ENCODE peak calls at places on chromosomes 13 and 19, in five cellular contexts. One of them, this sample, is unnamed. For H3K27me3, the result is how much of the 10 kb centered on the place peaks cover.

GRCh38 chr13:30700364-30700763 is 35.0 kb upstream of the ALOX5AP start:
- DNase-seq in H9: no peak
- DNase-seq in MM.1S: no peak
- DNase-seq in heart left ventricle: no peak
- DNase-seq in adrenal gland: no peak
- DNase-seq in this sample: no peak

GRCh38 chr13:24910502-24911134 is 146.6 kb downstream of the RNF17 start:
- DNase-seq in MM.1S: no peak
- DNase-seq in H9: no peak
- DNase-seq in adrenal gland: no peak
- DNase-seq in heart left ventricle: no peak
- DNase-seq in this sample: no peak

GRCh38 chr13:28497143-28497876 is 2.4 kb upstream of the FLT1 start:
- DNase-seq in heart left ventricle: no peak
- DNase-seq in MM.1S: no peak
- DNase-seq in H9: no peak
- DNase-seq in adrenal gland: no peak
- DNase-seq in this sample: no peak

GRCh38 chr19:15238639-15239155 is 6.4 kb upstream of the EPHX3 start:
- DNase-seq in MM.1S: no peak
- DNase-seq in adrenal gland: no peak
- DNase-seq in heart left ventricle: no peak
- DNase-seq in H9: peak
- DNase-seq in this sample: no peak

GRCh38 chr13:28340272-28340793 is 154.6 kb downstream of the FLT1 start:
- DNase-seq in H9: no peak
- DNase-seq in heart left ventricle: no peak
- DNase-seq in MM.1S: no peak
- DNase-seq in adrenal gland: no peak
- DNase-seq in this sample: no peak

GRCh38 chr19:639251-640155 is at the start of gene FGF22:
- DNase-seq in heart left ventricle: peak
- DNase-seq in H9: peak
- DNase-seq in adrenal gland: peak
- DNase-seq in MM.1S: peak
- DNase-seq in this sample: peak

GRCh38 chr13:49395416-49396277 is 48.2 kb downstream of the CAB39L start:
- DNase-seq in MM.1S: no peak
- DNase-seq in adrenal gland: peak
- DNase-seq in heart left ventricle: peak
- DNase-seq in H9: no peak
- DNase-seq in this sample: no peak

GRCh38 chr19:54248016-54248601 is 5.5 kb upstream of the LILRA6 start:
- DNase-seq in heart left ventricle: peak
- DNase-seq in H9: no peak
- DNase-seq in adrenal gland: no peak
- DNase-seq in MM.1S: peak
- DNase-seq in this sample: no peak

GRCh38 chr13:39577833-39578232 is 25.2 kb downstream of the LHFPL6 start:
- DNase-seq in adrenal gland: no peak
- DNase-seq in MM.1S: no peak
- DNase-seq in heart left ventricle: peak
- DNase-seq in H9: no peak
- DNase-seq in this sample: no peak

GRCh38 chr19:41422456-41422855 is 4.7 kb downstream of the B3GNT8 start:
- DNase-seq in heart left ventricle: no peak
- DNase-seq in H9: no peak
- DNase-seq in MM.1S: no peak
- DNase-seq in adrenal gland: no peak
- DNase-seq in this sample: no peak

GRCh38 chr13:112781881-112782361 is 92.1 kb downstream of the ATP11A start:
- DNase-seq in heart left ventricle: peak
- DNase-seq in adrenal gland: peak
- DNase-seq in H9: no peak
- DNase-seq in MM.1S: no peak
- DNase-seq in this sample: peak

GRCh38 chr19:2537544-2537943 is 61.6 kb downstream of the GADD45B start:
- DNase-seq in adrenal gland: no peak
- DNase-seq in MM.1S: no peak
- DNase-seq in H9: no peak
- DNase-seq in heart left ventricle: no peak
- DNase-seq in this sample: no peak

GRCh38 chr19:2533686-2534085 is 57.8 kb downstream of the GADD45B start:
- DNase-seq in heart left ventricle: no peak
- DNase-seq in adrenal gland: no peak
- DNase-seq in MM.1S: no peak
- DNase-seq in H9: no peak
- DNase-seq in this sample: no peak

GRCh38 chr19:2538096-2538757 is 62.3 kb downstream of the GADD45B start:
- DNase-seq in adrenal gland: no peak
- DNase-seq in MM.1S: no peak
- DNase-seq in H9: no peak
- DNase-seq in heart left ventricle: no peak
- DNase-seq in this sample: no peak

GRCh38 chr19:2534374-2535050 is 58.6 kb downstream of the GADD45B start:
- DNase-seq in adrenal gland: no peak
- DNase-seq in MM.1S: no peak
- DNase-seq in heart left ventricle: no peak
- DNase-seq in H9: peak
- DNase-seq in this sample: no peak

GRCh38 chr19:2536461-2536860 is 60.5 kb downstream of the GADD45B start:
- DNase-seq in adrenal gland: no peak
- DNase-seq in H9: no peak
- DNase-seq in heart left ventricle: no peak
- DNase-seq in MM.1S: no peak
- DNase-seq in this sample: no peak
- H3K27ac ChIP-seq in adrenal gland: no peak
- H3K27ac ChIP-seq in H9: no peak
- H3K27ac ChIP-seq in heart left ventricle: no peak
- H3K27ac ChIP-seq in MM.1S: no peak
- H3K27ac ChIP-seq in this sample: no peak

GRCh38 chr13:45931211-45931610 is 79.7 kb upstream of the SIAH3 start:
- DNase-seq in adrenal gland: no peak
- DNase-seq in H9: no peak
- DNase-seq in heart left ventricle: no peak
- DNase-seq in MM.1S: no peak
- DNase-seq in this sample: no peak
- H3K27me3 ChIP-seq in adrenal gland: under half
- H3K27me3 ChIP-seq in H9: under half
- H3K27me3 ChIP-seq in heart left ventricle: under half
- H3K27me3 ChIP-seq in MM.1S: under half
- H3K27me3 ChIP-seq in this sample: under half

GRCh38 chr19:11451942-11452813 is 16.7 kb downstream of the PRKCSH start:
- DNase-seq in adrenal gland: no peak
- DNase-seq in MM.1S: no peak
- DNase-seq in heart left ventricle: no peak
- DNase-seq in H9: peak
- DNase-seq in this sample: no peak
- TF ChIP-seq CTCF in adrenal gland: no peak
- TF ChIP-seq CTCF in MM.1S: peak
- TF ChIP-seq CTCF in heart left ventricle: peak
- TF ChIP-seq CTCF in H9: peak
- TF ChIP-seq CTCF in this sample: no peak

DNA sequence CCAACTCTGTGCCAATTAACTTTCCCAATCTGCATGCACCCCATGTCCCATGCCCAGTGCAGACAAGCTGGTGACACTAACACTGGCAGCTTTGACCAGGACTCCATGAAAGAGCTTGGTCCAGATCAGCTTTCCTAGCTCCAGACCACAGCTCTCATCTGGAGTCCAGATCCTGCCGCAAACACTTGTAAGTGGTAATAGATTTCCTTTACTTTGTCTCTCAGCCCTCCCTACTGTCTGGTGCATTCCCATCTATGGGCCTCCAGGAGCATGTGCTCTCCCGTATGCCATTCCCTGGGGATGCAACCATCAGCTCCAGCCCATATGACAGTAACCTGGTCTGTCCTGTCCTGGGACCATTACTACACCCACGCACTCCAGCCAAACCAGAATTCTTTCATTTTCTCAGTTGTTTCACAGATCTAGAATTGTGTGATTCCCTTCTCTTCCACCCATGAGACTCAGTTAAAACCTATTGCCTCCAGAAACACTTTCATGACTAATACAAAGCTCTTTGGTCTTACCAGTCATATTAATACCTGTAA is 4.9 kb upstream of the STARD13 start:
- DNase-seq in adrenal gland: no peak
- DNase-seq in MM.1S: no peak
- DNase-seq in H9: no peak
- DNase-seq in heart left ventricle: no peak
- DNase-seq in this sample: no peak
- H3K27ac ChIP-seq in adrenal gland: no peak
- H3K27ac ChIP-seq in MM.1S: no peak
- H3K27ac ChIP-seq in H9: no peak
- H3K27ac ChIP-seq in heart left ventricle: peak
- H3K27ac ChIP-seq in this sample: no peak

DNA sequence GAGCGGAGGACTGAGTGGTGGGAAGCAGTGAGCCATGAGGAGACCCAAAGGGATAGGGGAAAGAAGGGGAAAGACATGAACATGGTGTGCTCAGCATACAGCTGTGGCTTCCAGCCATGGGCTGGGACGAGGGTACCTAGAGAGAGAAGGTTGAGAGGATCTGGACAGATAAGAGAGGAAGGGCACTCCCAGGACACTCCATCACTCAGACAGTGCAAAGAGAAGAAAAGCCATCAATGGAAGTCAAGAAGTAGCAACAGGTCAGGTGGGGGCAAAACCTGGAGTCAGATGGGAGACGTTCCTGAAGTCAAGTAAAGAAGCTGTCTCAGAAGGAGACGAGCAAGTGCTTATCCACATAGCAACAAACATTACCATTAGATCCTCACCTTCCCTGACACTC is 40.2 kb upstream of the UBAC2 start:
- DNase-seq in adrenal gland: no peak
- DNase-seq in H9: no peak
- DNase-seq in MM.1S: no peak
- DNase-seq in heart left ventricle: no peak
- DNase-seq in this sample: no peak
- H3K27me3 ChIP-seq in adrenal gland: under half
- H3K27me3 ChIP-seq in H9: under half
- H3K27me3 ChIP-seq in MM.1S: under half
- H3K27me3 ChIP-seq in heart left ventricle: half or more
- H3K27me3 ChIP-seq in this sample: under half

DNA sequence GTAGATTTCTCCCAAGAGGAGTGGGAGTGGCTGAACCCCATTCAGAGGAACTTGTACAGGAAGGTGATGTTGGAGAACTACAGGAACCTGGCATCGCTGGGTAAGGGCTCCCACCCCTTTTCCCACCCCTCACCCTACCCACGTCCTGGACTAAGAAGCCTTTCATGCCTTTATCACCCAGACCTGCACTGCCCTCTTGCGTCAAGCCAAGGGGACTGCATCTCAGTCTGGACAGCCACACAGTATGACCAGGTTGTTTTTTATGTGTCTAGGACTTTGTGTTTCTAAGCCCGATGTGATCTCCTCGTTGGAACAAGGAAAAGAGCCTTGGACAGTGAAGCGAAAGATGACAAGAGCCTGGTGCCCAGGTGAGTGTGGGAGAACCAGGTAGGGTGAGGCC is 8.8 kb downstream of the ZFP28 start:
- DNase-seq in heart left ventricle: no peak
- DNase-seq in MM.1S: no peak
- DNase-seq in adrenal gland: no peak
- DNase-seq in H9: peak
- DNase-seq in this sample: no peak
- TF ChIP-seq CTCF in heart left ventricle: peak
- TF ChIP-seq CTCF in MM.1S: peak
- TF ChIP-seq CTCF in adrenal gland: no peak
- TF ChIP-seq CTCF in H9: peak
- TF ChIP-seq CTCF in this sample: no peak

DNA sequence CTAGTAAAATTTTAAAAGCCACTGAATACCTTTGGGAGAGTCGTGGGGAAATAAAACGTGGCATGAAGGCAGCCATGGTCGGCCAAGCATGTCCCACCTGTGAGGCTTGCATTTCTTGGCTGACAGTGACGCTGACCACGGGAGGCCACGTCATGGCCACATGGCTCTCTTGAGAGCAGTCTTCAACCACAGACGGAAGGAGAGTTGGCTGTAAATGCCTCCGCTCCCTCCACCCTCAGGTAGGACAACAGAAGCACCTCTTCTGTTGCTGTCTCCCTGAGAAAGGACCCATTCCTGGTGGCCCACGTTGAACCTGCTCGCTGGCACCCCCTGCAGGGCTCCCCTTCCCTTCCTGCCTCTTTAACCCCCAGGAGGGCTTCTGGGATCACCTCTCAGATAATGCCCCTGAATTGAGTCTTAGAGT is 10.6 kb upstream of the LRRC25 start:
- DNase-seq in MM.1S: no peak
- DNase-seq in H9: peak
- DNase-seq in adrenal gland: no peak
- DNase-seq in heart left ventricle: no peak
- DNase-seq in this sample: peak
- H3K27ac ChIP-seq in MM.1S: no peak
- H3K27ac ChIP-seq in H9: no peak
- H3K27ac ChIP-seq in adrenal gland: no peak
- H3K27ac ChIP-seq in heart left ventricle: no peak
- H3K27ac ChIP-seq in this sample: no peak

DNA sequence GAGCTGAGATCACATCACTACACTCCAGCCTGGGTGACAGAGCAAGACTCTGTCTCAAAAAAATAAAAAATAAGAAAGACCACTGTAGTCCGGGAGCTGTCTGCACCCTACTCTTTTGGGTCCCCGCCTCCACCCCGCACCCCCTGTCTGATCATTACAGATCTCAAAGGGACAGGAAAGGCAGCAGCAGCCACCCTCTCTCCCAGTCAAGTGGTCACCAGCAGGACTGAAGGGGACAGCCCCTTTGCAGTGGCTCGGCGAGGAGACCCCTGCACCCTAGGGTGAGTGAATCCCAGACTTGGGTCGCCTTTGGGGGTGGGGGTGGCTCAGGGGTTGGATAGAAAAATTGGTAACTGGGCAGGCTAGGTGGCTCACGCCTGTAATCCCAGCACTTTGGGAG is 12.5 kb upstream of the KCNN1 start:
- DNase-seq in heart left ventricle: no peak
- DNase-seq in MM.1S: no peak
- DNase-seq in adrenal gland: no peak
- DNase-seq in H9: no peak
- DNase-seq in this sample: no peak
- H3K27me3 ChIP-seq in heart left ventricle: half or more
- H3K27me3 ChIP-seq in MM.1S: half or more
- H3K27me3 ChIP-seq in adrenal gland: half or more
- H3K27me3 ChIP-seq in H9: under half
- H3K27me3 ChIP-seq in this sample: half or more